ENCODE peak calls at places on chromosomes 1 and 21, in four cellular contexts. L is thoracic aorta, J is psoas muscle, O is heart right ventricle. U is an unnamed sample. For H3K27me3, the result is how much of the 10 kb centered on the place peaks cover.

GRCh38 chr1:93021539-93022134 is 57.4 kb upstream of the MTF2 start:
- DNase-seq in L (no peak), J (no peak), O (no peak), U (peak)

GRCh38 chr1:187396929-187397796 is 568.4 kb downstream of the PLA2G4A start:
- DNase-seq in J (no peak), L (no peak), O (no peak), U (no peak)

GRCh38 chr1:46342677-46343350 is 2.2 kb downstream of the NSUN4 start:
- DNase-seq in O (no peak), J (no peak), L (no peak), U (no peak)

GRCh38 chr1:240474133-240474614 is 137.8 kb downstream of the GREM2 start:
- DNase-seq in L (no peak), J (no peak), O (no peak), U (peak)

GRCh38 chr21:38349111-38349746 is 92.4 kb downstream of the KCNJ15 start:
- DNase-seq in J (no peak), L (no peak), O (no peak), U (peak)

GRCh38 chr1:12405325-12406217 is 175.7 kb downstream of the VPS13D start:
- DNase-seq in L (peak), J (no peak), O (no peak), U (no peak)

GRCh38 chr1:15755643-15756040 is 3.0 kb upstream of the FBLIM1 start:
- DNase-seq in J (no peak), O (no peak), L (no peak), U (no peak)

GRCh38 chr1:7636801-7637526 is 134.1 kb upstream of the VAMP3 start:
- DNase-seq in L (no peak), J (no peak), O (no peak), U (no peak)

GRCh38 chr1:207789386-207789785 is 37.5 kb downstream of the CD46 start:
- DNase-seq in J (no peak), O (no peak), L (no peak), U (no peak)

GRCh38 chr1:55868026-55868425 is 652.9 kb upstream of the USP24 start:
- DNase-seq in O (no peak), L (no peak), J (no peak), U (peak)

GRCh38 chr1:57922130-57922529 is 498.3 kb upstream of the DAB1 start:
- DNase-seq in L (no peak), J (no peak), O (no peak), U (no peak)

GRCh38 chr1:240312872-240313271 is 221.2 kb downstream of the FMN2 start:
- DNase-seq in O (no peak), L (no peak), J (no peak), U (peak)

GRCh38 chr1:151327903-151328674 is 873 bp upstream of the PI4KB start:
- DNase-seq in O (peak), L (no peak), J (peak), U (no peak)

GRCh38 chr1:31306278-31306677 is 9.4 kb downstream of the ZCCHC17 start:
- DNase-seq in L (no peak), O (no peak), J (no peak), U (peak)

GRCh38 chr1:51666463-51666862 is 49.6 kb downstream of the OSBPL9 start:
- DNase-seq in J (no peak), O (no peak), L (peak), U (no peak)

GRCh38 chr1:41003640-41004220 is 17.8 kb downstream of the SLFNL1 start:
- DNase-seq in O (peak), J (peak), L (peak), U (peak)

GRCh38 chr1:159877695-159878444 is 15.4 kb upstream of the VSIG8 start:
- DNase-seq in L (no peak), O (no peak), J (no peak), U (no peak)

GRCh38 chr1:215568287-215568692 is 1.2 kb downstream of the KCTD3 start:
- DNase-seq in J (no peak), O (no peak), L (no peak), U (no peak)

GRCh38 chr1:156489166-156489934 is 11.2 kb downstream of the MEF2D start:
- DNase-seq in J (peak), L (no peak), O (peak), U (no peak)

GRCh38 chr1:9626201-9626608 is 25.3 kb upstream of the PIK3CD start:
- DNase-seq in L (no peak), J (no peak), O (no peak), U (peak)

GRCh38 chr21:22174746-22175145 is 1176.5 kb downstream of the NCAM2 start:
- DNase-seq in J (no peak), L (no peak), O (no peak), U (peak)

GRCh38 chr1:12088607-12089006 is 25.5 kb downstream of the TNFRSF8 start:
- DNase-seq in L (no peak), O (no peak), J (no peak), U (no peak)

GRCh38 chr21:44456915-44457736 is 1.8 kb downstream of the LRRC3 start:
- DNase-seq in L (no peak), O (no peak), J (no peak), U (no peak)

GRCh38 chr1:244280221-244280620 is 171.5 kb downstream of the ADSS2 start:
- DNase-seq in J (no peak), L (no peak), O (no peak), U (no peak)

GRCh38 chr1:50505427-50505826 is 82.2 kb upstream of the DMRTA2 start:
- DNase-seq in L (no peak), O (no peak), J (no peak), U (no peak)

GRCh38 chr1:206939841-206940587 is 6.3 kb downstream of the PIGR start:
- DNase-seq in L (no peak), O (no peak), J (no peak), U (peak)

GRCh38 chr21:45962531-45963224 is 18.9 kb upstream of the COL6A1 start:
- DNase-seq in O (no peak), J (no peak), L (no peak), U (no peak)

GRCh38 chr1:233357595-233358446 is 30.3 kb downstream of the MAP3K21 start:
- DNase-seq in O (no peak), L (no peak), J (no peak), U (no peak)

GRCh38 chr1:64050601-64051000 is 152.8 kb upstream of the UBE2U start:
- DNase-seq in L (no peak), O (no peak), J (no peak), U (no peak)

GRCh38 chr1:230712470-230712942 is 1.4 kb downstream of the AGT start:
- DNase-seq in J (no peak), L (no peak), O (no peak), U (no peak)

GRCh38 chr1:184457500-184457899 is 70.7 kb downstream of the C1orf21 start:
- DNase-seq in L (no peak), J (no peak), O (no peak), U (no peak)

GRCh38 chr1:184461321-184461720 is 74.5 kb downstream of the C1orf21 start:
- DNase-seq in O (no peak), J (no peak), L (no peak), U (no peak)

GRCh38 chr1:184462170-184462569 is 75.3 kb downstream of the C1orf21 start:
- DNase-seq in O (no peak), L (no peak), J (no peak), U (no peak)

GRCh38 chr1:184456189-184456588 is 69.4 kb downstream of the C1orf21 start:
- DNase-seq in O (no peak), J (no peak), L (no peak), U (no peak)
- H3K27me3 ChIP-seq in O (under half), J (under half), L (under half), U (under half)

DNA sequence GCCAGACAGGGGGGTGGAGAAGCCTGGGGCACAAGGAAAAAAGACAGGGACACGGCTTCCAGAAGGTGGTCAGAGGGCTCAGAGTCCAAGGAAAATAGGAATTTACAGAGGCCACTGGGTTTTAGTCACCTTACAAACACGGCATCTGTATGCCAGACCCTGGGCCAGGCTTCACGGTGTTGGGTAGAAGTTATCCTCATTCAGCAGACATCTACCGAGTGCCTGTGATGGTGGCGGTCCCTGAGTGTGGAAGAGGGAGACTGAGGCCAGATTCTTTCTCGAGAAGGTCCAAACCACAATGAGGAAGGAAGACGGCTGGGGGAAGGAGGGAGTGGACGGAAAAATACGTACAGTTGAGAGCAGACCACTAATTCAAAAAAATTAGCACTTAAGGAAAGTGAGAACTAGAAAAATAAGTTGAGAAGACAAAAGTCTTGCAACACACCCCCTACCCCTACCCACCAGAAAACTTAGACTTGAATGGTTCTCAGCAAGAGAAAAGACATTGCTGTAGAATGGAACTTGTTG is 864 bp upstream of the BTG2 start:
- DNase-seq in J (no peak), L (no peak), O (no peak), U (no peak)
- TF ChIP-seq CTCF in J (no peak), L (no peak), O (no peak), U (no peak)

DNA sequence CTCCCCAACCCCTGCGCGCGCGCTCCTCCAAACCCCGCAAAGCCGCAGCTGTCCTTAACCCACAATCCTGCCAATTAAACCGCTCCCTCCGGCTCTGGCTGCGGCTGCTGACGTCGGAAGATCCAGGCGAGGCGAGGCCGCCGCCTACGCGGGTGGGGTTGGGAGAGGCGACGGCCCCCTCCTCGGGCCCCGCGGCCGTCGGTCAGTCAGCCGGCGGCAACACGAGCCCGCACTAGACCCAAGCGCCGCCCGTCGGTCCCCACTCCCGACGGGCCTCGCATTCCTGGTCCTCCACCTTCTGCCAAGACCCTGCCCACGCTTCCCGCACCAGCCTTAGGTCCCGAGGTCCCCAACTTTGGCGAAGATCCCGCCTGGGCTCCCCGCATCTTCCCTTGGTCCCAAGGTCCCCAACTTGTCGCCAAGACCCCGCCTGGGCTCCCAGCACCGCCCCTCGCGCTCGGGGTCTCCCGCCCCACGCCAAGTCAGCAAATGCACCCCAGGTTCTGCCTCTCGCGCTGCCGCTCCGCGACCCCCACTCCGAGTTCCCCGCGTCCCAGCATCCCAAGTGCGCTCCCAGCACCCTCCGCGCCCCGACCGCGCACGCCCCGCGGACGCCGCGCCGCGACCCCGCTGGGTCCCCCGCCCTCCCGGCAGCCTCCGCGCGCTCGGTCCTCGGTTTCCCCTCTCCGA is 75.5 kb downstream of the VWA5B1 start:
- DNase-seq in J (no peak), L (no peak), O (no peak), U (no peak)
- H3K27me3 ChIP-seq in J (under half), L (under half), O (under half), U (under half)

DNA sequence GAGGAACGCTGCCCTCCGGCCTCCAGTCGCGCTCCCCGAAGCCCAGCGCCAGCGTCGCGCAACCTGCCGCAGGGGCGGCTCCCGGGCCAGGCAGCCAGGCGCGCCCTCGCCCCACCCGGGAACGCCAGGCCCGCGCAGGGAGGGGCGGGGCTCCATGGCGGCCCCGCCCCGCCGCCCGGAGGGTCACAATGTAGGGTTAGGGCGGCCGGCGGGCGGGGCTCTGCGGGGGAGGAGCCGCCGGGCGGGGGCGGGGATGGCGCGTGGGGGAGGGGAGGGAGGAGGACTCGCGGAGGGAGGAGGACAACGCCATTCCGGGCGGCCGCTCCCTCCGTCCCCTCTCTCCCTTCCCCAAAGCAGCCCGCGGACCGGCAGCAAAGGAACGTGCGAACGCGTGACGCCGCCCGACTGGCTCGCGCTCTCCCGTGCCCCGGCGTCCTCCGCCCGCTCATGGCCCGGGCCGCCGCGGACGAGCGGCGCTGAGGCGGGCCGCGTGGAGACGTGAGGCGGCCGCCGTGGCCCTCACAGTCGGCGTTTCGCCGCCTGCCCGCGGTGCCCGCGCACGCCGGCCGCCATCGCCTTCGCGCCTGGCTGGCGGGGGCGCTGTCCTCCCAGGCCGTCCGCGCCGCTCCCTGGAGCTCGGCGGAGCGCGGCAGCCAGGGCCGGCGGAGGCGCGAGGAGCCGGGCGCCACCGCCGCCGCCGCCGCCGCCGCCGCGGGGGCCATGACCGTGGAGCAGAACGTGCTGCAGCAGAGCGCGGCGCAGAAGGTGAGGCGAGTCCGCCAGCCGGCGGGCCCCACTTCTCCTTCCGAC is at the start of gene USP25:
- DNase-seq in J (peak), L (peak), O (peak), U (peak)
- TF ChIP-seq CTCF in J (peak), L (no peak), O (peak), U (no peak)

DNA sequence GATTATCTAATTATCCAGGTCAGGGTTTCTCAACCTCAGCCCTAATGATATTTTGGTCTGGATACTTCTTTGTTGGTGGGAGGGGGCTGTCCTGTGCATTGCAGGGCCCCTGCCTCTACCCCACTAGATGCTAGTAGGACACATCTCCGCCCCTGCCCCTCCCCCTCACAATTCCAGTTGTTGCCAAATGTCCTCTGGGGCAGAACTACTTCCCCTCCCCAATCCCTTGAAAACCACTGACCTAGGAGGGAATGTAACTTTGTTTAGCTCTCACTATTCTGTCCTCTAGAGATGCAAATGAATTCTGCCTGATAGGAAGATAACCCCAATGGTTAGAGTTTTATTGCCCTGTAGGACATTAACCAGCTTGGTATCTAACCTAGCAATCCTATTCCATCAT is 8.1 kb downstream of the CACNA1S start:
- DNase-seq in J (no peak), O (no peak), L (no peak), U (no peak)
- H3K27me3 ChIP-seq in J (under half), O (under half), L (under half), U (under half)

GRCh38 chr1:154478639-154479038 is 23.4 kb upstream of the TDRD10 start:
- DNase-seq in L (no peak), J (no peak), O (no peak), U (peak)
- TF ChIP-seq CTCF in L (no peak), J (no peak), O (no peak), U (no peak)

GRCh38 chr1:23129846-23130245 is 38.8 kb downstream of the LUZP1 start:
- DNase-seq in O (no peak), L (no peak), J (no peak), U (peak)
- H3K27me3 ChIP-seq in O (under half), L (under half), J (under half), U (under half)

GRCh38 chr21:39866093-39866492 is 1.1 kb upstream of the PCP4 start:
- DNase-seq in O (no peak), J (no peak), L (no peak), U (no peak)

GRCh38 chr21:39863111-39863510 is 4.1 kb upstream of the PCP4 start:
- DNase-seq in J (no peak), L (no peak), O (no peak), U (peak)

GRCh38 chr21:39860600-39860999 is 6.6 kb upstream of the PCP4 start:
- DNase-seq in O (no peak), J (no peak), L (no peak), U (no peak)
- TF ChIP-seq CTCF in O (no peak), J (no peak), L (no peak), U (no peak)